ENCODE peak calls at places on chromosomes 12 and 14, in six cellular contexts. O is astrocyte of the cerebellum, L is colonic mucosa, M is GM23248, K is A549, P is psoas muscle. W is an unnamed sample.

GRCh38 chr12:28611501-28611900 is 421.2 kb downstream of the CCDC91 start:
- DNase-seq in O (no peak), L (peak), M (peak), K (no peak), P (no peak), W (no peak)

GRCh38 chr12:131087302-131087818 is 133.7 kb downstream of the ADGRD1 start:
- DNase-seq in O (no peak), L (no peak), M (no peak), K (no peak), P (no peak), W (no peak)

GRCh38 chr14:33435911-33436310 is 497.2 kb downstream of the NPAS3 start:
- DNase-seq in O (peak), L (no peak), M (peak), K (no peak), P (no peak), W (peak)

GRCh38 chr12:127292736-127293135 is 974.2 kb upstream of the TMEM132C start:
- DNase-seq in O (no peak), L (no peak), M (no peak), K (no peak), P (no peak), W (no peak)

GRCh38 chr12:14416658-14417057 is 51.2 kb downstream of the ATF7IP start:
- DNase-seq in O (peak), L (no peak), M (peak), K (peak), P (no peak), W (no peak)

GRCh38 chr12:66066071-66066928 is 64.2 kb downstream of the LLPH start:
- DNase-seq in O (peak), L (no peak), M (peak), K (no peak), P (no peak), W (peak)

GRCh38 chr14:63454863-63455622 is 88.1 kb downstream of the PPP2R5E start:
- DNase-seq in O (peak), L (no peak), M (peak), K (no peak), P (no peak), W (peak)

GRCh38 chr14:86574026-86574777 is 1044.3 kb downstream of the FLRT2 start:
- DNase-seq in O (no peak), L (no peak), M (no peak), K (no peak), P (no peak), W (peak)

GRCh38 chr12:93883436-93884154 is 206.4 kb downstream of the CRADD start:
- DNase-seq in O (no peak), L (peak), M (peak), K (peak), P (no peak), W (peak)

DNA sequence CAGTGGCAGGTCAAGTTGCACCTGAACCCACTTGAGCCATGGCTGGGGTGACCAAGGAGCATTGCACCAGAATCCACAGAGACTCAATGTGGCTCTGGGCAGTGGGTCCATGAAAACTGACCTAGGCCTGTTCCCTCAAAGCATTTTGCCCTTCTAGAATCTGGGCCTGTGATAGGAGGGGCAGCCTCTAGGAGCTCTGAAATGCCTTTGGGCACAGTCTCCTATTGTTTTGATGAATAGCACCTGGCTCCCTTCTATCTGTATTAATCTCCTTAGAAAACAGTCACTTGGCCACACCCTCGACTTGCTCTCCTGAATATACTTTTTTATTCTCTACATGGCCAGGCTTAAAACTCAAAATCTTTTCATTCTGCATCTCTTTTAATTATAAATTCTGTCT is 14.1 kb upstream of the KRAS start:
- DNase-seq in O (no peak), L (no peak), M (no peak), K (no peak), P (no peak), W (no peak)
- H3K4me3 ChIP-seq in O (no peak), L (no peak), M (no peak), K (no peak), P (no peak), W (no peak)

DNA sequence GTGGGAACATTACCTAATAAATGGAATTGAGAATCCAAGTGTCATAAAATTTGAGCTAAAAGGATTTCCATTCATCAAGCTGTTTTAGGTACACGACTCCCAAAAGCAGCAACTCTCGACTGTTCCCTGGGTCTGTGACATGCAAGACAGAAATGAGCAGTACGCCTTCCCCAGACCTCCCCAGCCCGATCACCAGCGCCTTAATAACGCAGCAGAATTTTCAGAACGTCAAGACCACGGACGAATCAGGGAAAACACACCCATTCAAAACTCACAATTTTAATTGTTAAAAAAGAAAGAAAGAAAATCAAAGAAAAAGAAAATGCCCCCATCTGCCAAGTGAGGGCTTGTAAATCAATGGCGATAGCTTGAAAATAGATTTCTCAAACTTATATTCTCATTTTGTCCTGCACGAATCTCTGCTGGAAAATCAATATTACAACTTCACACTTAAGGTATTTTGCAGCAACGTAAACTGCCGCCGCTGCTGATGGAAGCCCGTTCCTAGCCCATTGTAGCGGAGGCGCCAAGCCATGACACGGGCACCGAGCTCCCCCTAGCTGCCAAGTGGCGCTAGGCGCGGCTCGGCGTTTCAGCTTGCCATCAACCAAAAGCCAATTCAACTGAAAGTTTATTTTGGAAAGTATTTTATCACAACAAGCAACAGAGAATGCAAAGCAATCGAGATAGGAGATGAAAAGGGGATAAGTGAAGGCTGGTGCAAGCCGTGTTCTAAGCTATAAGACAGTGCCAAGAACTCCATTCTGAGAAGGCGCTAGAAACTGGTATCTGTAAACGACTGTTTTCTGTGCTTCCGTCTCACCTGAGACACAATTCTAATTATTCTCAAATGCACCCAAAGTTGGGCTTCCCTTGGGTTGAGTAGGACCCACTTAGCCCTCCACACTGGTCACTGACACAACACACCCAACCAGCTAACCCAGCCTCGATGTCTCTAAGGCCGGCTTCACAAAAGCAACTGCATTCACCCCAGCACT is 5.5 kb downstream of the BCL11B start:
- DNase-seq in O (peak), L (peak), M (peak), K (peak), P (peak), W (peak)
- H3K4me3 ChIP-seq in O (no peak), L (no peak), M (peak), K (peak), P (no peak), W (no peak)

GRCh38 chr14:106811167-106811566 is 1284.8 kb downstream of the TMEM121 start:
- DNase-seq in O (no peak), L (no peak), M (no peak), K (no peak), P (no peak), W (no peak)
- H3K4me3 ChIP-seq in O (no peak), L (no peak), M (no peak), K (no peak), P (no peak), W (no peak)

DNA sequence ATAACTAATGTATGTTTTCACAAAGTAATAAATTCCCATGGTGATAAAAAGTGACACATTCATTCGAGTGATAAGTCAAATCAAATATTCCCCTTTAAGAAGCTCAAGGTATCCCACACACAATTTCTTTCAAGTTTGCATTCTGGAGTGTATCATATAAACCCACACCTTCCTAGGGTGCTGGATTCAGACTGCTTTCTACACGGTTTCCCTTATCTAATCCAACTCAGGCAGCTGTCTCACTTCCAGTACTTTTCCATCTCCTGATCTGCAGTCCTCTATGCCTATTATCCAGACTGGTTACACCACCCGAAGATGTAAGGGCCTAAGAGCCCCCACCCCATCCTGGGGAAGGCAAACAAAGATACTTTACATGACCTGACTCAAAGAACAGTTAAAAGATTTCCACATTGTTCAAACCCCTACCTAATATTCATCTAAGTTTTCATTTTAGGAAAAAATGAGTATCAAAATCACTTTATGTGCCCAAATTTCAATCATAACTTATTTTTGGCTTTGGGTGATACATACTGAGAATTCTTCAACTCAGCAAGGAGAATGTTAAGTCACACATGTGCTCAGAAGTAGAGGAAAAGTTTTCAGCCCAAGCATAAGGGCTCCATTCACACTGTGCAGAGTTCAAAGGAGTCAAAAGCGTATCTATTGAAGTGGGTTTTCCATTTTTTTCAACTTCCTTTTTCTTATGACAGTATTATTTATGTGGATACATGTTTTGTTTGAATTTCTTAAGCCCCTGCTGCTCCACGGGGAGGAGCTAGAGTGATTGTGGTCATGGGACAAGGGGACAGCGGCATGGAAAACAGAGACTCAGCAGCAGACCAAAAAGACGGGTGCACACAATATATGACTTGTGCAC is 41.8 kb downstream of the CORO1C start:
- DNase-seq in O (no peak), L (no peak), M (peak), K (peak), P (no peak), W (peak)
- H3K4me3 ChIP-seq in O (no peak), L (no peak), M (peak), K (no peak), P (peak), W (no peak)

GRCh38 chr14:76954371-76954770 is 74.1 kb downstream of the IRF2BPL start:
- DNase-seq in O (no peak), L (no peak), M (peak), K (no peak), P (no peak), W (no peak)

GRCh38 chr14:76951149-76951548 is 77.4 kb downstream of the IRF2BPL start:
- DNase-seq in O (peak), L (no peak), M (peak), K (no peak), P (no peak), W (no peak)

GRCh38 chr14:76955575-76956252 is 72.8 kb downstream of the IRF2BPL start:
- DNase-seq in O (no peak), L (peak), M (peak), K (peak), P (peak), W (no peak)

GRCh38 chr14:76954791-76955190 is 73.7 kb downstream of the IRF2BPL start:
- DNase-seq in O (no peak), L (no peak), M (peak), K (no peak), P (no peak), W (no peak)

GRCh38 chr14:76953196-76953945 is 75.1 kb downstream of the IRF2BPL start:
- DNase-seq in O (peak), L (peak), M (peak), K (peak), P (peak), W (peak)
- H3K4me3 ChIP-seq in O (no peak), L (peak), M (peak), K (peak), P (peak), W (peak)

DNA sequence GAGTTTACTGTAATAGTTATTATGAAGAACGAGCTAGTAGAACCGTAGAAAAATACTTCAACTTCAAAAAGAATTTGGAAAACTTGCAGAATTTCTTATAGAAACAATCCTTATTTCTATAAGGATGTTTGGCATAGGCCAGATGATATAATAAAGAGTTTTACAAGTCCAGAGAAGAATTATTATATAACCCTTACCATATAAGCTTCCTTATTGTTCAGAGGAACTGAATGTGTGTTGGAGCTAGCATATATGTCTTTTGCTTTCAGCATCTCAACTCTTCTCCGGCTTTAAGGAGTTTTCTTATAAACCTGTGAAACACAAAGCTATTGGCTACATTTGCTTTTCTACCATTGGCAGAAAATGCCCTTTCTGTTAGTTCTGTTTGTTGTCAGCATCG is 178.0 kb upstream of the E2F7 start:
- DNase-seq in O (no peak), L (no peak), M (no peak), K (no peak), P (no peak), W (no peak)
- H3K4me3 ChIP-seq in O (no peak), L (no peak), M (no peak), K (no peak), P (no peak), W (no peak)

W was measured in SJSA1.